ENCODE peak calls at places on chromosomes 4 and X, in five cellular contexts. One of them, this sample, is unnamed.

GRCh38 chr4:158826882-158827281 is 58.1 kb downstream of the FNIP2 start:
- DNase-seq in SK-N-SH: no peak
- DNase-seq in fibroblast of lung: peak
- DNase-seq in astrocyte: peak
- DNase-seq in omental fat pad: no peak
- DNase-seq in this sample: no peak

GRCh38 chr4:186570193-186570996 is 15.0 kb upstream of the MTNR1A start:
- DNase-seq in SK-N-SH: no peak
- DNase-seq in fibroblast of lung: peak
- DNase-seq in astrocyte: peak
- DNase-seq in omental fat pad: no peak
- DNase-seq in this sample: peak

GRCh38 chrX:80120335-80120734 is 105.8 kb downstream of the TBX22 start:
- DNase-seq in SK-N-SH: no peak
- DNase-seq in fibroblast of lung: no peak
- DNase-seq in astrocyte: no peak
- DNase-seq in omental fat pad: no peak
- DNase-seq in this sample: no peak

GRCh38 chr4:21882050-21882839 is 66.3 kb downstream of the KCNIP4 start:
- DNase-seq in SK-N-SH: no peak
- DNase-seq in fibroblast of lung: peak
- DNase-seq in astrocyte: peak
- DNase-seq in omental fat pad: no peak
- DNase-seq in this sample: peak

GRCh38 chr4:186900232-186900900 is 176.7 kb upstream of the FAT1 start:
- DNase-seq in SK-N-SH: no peak
- DNase-seq in fibroblast of lung: peak
- DNase-seq in astrocyte: peak
- DNase-seq in omental fat pad: no peak
- DNase-seq in this sample: peak

GRCh38 chrX:69615779-69616519 is at the start of gene EDA:
- DNase-seq in SK-N-SH: peak
- DNase-seq in fibroblast of lung: peak
- DNase-seq in astrocyte: peak
- DNase-seq in omental fat pad: peak
- DNase-seq in this sample: peak

GRCh38 chr4:144709793-144710525 is 64.0 kb downstream of the HHIP start:
- DNase-seq in SK-N-SH: no peak
- DNase-seq in fibroblast of lung: peak
- DNase-seq in astrocyte: peak
- DNase-seq in omental fat pad: no peak
- DNase-seq in this sample: peak

GRCh38 chr4:1500231-1500965 is 94.2 kb upstream of the NKX1-1 start:
- DNase-seq in SK-N-SH: peak
- DNase-seq in fibroblast of lung: no peak
- DNase-seq in astrocyte: no peak
- DNase-seq in omental fat pad: no peak
- DNase-seq in this sample: no peak

GRCh38 chrX:118773782-118774181 is 46.4 kb downstream of the IL13RA1 start:
- DNase-seq in SK-N-SH: no peak
- DNase-seq in fibroblast of lung: no peak
- DNase-seq in astrocyte: no peak
- DNase-seq in omental fat pad: no peak
- DNase-seq in this sample: no peak

GRCh38 chrX:139566981-139567380 is 36.4 kb downstream of the F9 start:
- DNase-seq in SK-N-SH: no peak
- DNase-seq in fibroblast of lung: no peak
- DNase-seq in astrocyte: no peak
- DNase-seq in omental fat pad: no peak
- DNase-seq in this sample: no peak

GRCh38 chr4:113248320-113248719 is 198.9 kb downstream of the ANK2 start:
- DNase-seq in SK-N-SH: no peak
- DNase-seq in fibroblast of lung: no peak
- DNase-seq in astrocyte: no peak
- DNase-seq in omental fat pad: no peak
- DNase-seq in this sample: no peak

GRCh38 chr4:128525387-128525786 is 237.8 kb upstream of the PGRMC2 start:
- DNase-seq in SK-N-SH: no peak
- DNase-seq in fibroblast of lung: peak
- DNase-seq in astrocyte: peak
- DNase-seq in omental fat pad: no peak
- DNase-seq in this sample: no peak

GRCh38 chrX:72604112-72604511 is 31.5 kb upstream of the HDAC8 start:
- DNase-seq in SK-N-SH: no peak
- DNase-seq in fibroblast of lung: no peak
- DNase-seq in astrocyte: no peak
- DNase-seq in omental fat pad: no peak
- DNase-seq in this sample: no peak

GRCh38 chrX:72604705-72605104 is 32.1 kb upstream of the HDAC8 start:
- DNase-seq in SK-N-SH: no peak
- DNase-seq in fibroblast of lung: no peak
- DNase-seq in astrocyte: no peak
- DNase-seq in omental fat pad: no peak
- DNase-seq in this sample: no peak

GRCh38 chrX:72609313-72609712 is 36.7 kb upstream of the HDAC8 start:
- DNase-seq in SK-N-SH: no peak
- DNase-seq in fibroblast of lung: no peak
- DNase-seq in astrocyte: no peak
- DNase-seq in omental fat pad: no peak
- DNase-seq in this sample: no peak
- TF ChIP-seq CTCF in SK-N-SH: peak
- TF ChIP-seq CTCF in fibroblast of lung: peak
- TF ChIP-seq CTCF in astrocyte: no peak
- TF ChIP-seq CTCF in omental fat pad: no peak
- TF ChIP-seq CTCF in this sample: peak

GRCh38 chr4:181939199-181939945 is 303.8 kb upstream of the TENM3 start:
- DNase-seq in SK-N-SH: no peak
- DNase-seq in fibroblast of lung: peak
- DNase-seq in astrocyte: peak
- DNase-seq in omental fat pad: no peak
- DNase-seq in this sample: peak
- TF ChIP-seq CTCF in SK-N-SH: no peak
- TF ChIP-seq CTCF in fibroblast of lung: no peak
- TF ChIP-seq CTCF in astrocyte: no peak
- TF ChIP-seq CTCF in omental fat pad: no peak
- TF ChIP-seq CTCF in this sample: peak

DNA sequence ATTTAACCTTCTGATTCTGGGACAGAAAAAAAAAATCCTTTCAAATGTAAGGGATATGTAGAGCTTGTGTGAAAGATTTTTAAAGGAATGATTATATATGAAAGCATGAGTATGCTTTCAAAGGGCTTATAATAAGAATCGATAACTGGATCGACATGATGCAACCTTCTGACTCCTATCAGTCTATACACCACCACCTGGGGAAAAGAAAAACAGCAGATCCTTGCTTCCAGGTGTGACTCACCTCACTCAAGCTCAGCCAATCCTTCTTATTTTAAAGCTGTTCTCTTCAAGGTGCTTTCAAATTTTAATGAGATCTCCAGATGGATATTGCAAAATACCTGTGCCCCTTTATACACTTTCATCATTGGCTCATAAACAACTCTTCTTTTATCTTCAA is 102.1 kb upstream of the EDNRA start:
- DNase-seq in SK-N-SH: no peak
- DNase-seq in fibroblast of lung: no peak
- DNase-seq in astrocyte: no peak
- DNase-seq in omental fat pad: no peak
- DNase-seq in this sample: no peak
- TF ChIP-seq CTCF in SK-N-SH: no peak
- TF ChIP-seq CTCF in fibroblast of lung: no peak
- TF ChIP-seq CTCF in astrocyte: no peak
- TF ChIP-seq CTCF in omental fat pad: no peak
- TF ChIP-seq CTCF in this sample: no peak

GRCh38 chr4:26080876-26081628 is 167.0 kb downstream of the SMIM20 start:
- DNase-seq in SK-N-SH: no peak
- DNase-seq in fibroblast of lung: no peak
- DNase-seq in astrocyte: no peak
- DNase-seq in omental fat pad: no peak
- DNase-seq in this sample: no peak

GRCh38 chr4:26084414-26084813 is 170.4 kb downstream of the SMIM20 start:
- DNase-seq in SK-N-SH: no peak
- DNase-seq in fibroblast of lung: no peak
- DNase-seq in astrocyte: no peak
- DNase-seq in omental fat pad: no peak
- DNase-seq in this sample: no peak

GRCh38 chr4:26081795-26082498 is 167.9 kb downstream of the SMIM20 start:
- DNase-seq in SK-N-SH: no peak
- DNase-seq in fibroblast of lung: peak
- DNase-seq in astrocyte: peak
- DNase-seq in omental fat pad: no peak
- DNase-seq in this sample: peak

GRCh38 chr4:26083987-26084386 is 170.0 kb downstream of the SMIM20 start:
- DNase-seq in SK-N-SH: no peak
- DNase-seq in fibroblast of lung: peak
- DNase-seq in astrocyte: peak
- DNase-seq in omental fat pad: no peak
- DNase-seq in this sample: peak

DNA sequence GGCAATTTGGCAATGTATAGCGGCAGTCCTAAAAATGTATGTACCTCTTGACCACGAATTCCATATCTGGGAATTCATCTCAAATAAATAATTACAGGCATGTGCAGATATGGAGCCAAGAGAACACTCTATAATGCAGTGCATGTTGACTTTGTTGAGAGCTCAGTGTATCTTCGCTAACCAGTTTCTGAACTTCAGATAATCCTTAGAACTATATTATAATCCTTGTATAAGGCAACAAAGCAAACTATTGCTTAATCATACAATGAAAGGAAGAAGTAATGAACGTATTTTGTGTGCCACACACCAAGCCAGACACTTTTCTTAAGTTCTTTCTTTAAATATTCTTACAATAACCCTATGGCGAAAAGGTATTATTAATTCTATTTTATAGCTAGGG is 168.5 kb downstream of the SMIM20 start:
- DNase-seq in SK-N-SH: no peak
- DNase-seq in fibroblast of lung: no peak
- DNase-seq in astrocyte: no peak
- DNase-seq in omental fat pad: no peak
- DNase-seq in this sample: no peak
- TF ChIP-seq CTCF in SK-N-SH: no peak
- TF ChIP-seq CTCF in fibroblast of lung: no peak
- TF ChIP-seq CTCF in astrocyte: no peak
- TF ChIP-seq CTCF in omental fat pad: no peak
- TF ChIP-seq CTCF in this sample: no peak

GRCh38 chr4:165754664-165755063 is 118.4 kb upstream of the TLL1 start:
- DNase-seq in SK-N-SH: no peak
- DNase-seq in fibroblast of lung: no peak
- DNase-seq in astrocyte: no peak
- DNase-seq in omental fat pad: no peak
- DNase-seq in this sample: no peak
- TF ChIP-seq CTCF in SK-N-SH: no peak
- TF ChIP-seq CTCF in fibroblast of lung: no peak
- TF ChIP-seq CTCF in astrocyte: no peak
- TF ChIP-seq CTCF in omental fat pad: no peak
- TF ChIP-seq CTCF in this sample: no peak

GRCh38 chr4:176053785-176054184 is 11.9 kb upstream of the WDR17 start:
- DNase-seq in SK-N-SH: no peak
- DNase-seq in fibroblast of lung: no peak
- DNase-seq in astrocyte: no peak
- DNase-seq in omental fat pad: no peak
- DNase-seq in this sample: no peak

GRCh38 chr4:176052744-176053143 is 12.9 kb upstream of the WDR17 start:
- DNase-seq in SK-N-SH: no peak
- DNase-seq in fibroblast of lung: no peak
- DNase-seq in astrocyte: no peak
- DNase-seq in omental fat pad: no peak
- DNase-seq in this sample: no peak

GRCh38 chr4:176054942-176055341 is 10.7 kb upstream of the WDR17 start:
- DNase-seq in SK-N-SH: no peak
- DNase-seq in fibroblast of lung: no peak
- DNase-seq in astrocyte: no peak
- DNase-seq in omental fat pad: no peak
- DNase-seq in this sample: no peak
- TF ChIP-seq CTCF in SK-N-SH: peak
- TF ChIP-seq CTCF in fibroblast of lung: peak
- TF ChIP-seq CTCF in astrocyte: no peak
- TF ChIP-seq CTCF in omental fat pad: no peak
- TF ChIP-seq CTCF in this sample: peak

GRCh38 chrX:13689519-13690211 is 737 bp downstream of the RAB9A start:
- DNase-seq in SK-N-SH: no peak
- DNase-seq in fibroblast of lung: peak
- DNase-seq in astrocyte: peak
- DNase-seq in omental fat pad: no peak
- DNase-seq in this sample: no peak

GRCh38 chrX:13691845-13692334 is 3.0 kb downstream of the RAB9A start:
- DNase-seq in SK-N-SH: no peak
- DNase-seq in fibroblast of lung: peak
- DNase-seq in astrocyte: peak
- DNase-seq in omental fat pad: no peak
- DNase-seq in this sample: no peak

GRCh38 chrX:13692771-13693231 is 3.9 kb downstream of the RAB9A start:
- DNase-seq in SK-N-SH: no peak
- DNase-seq in fibroblast of lung: peak
- DNase-seq in astrocyte: peak
- DNase-seq in omental fat pad: no peak
- DNase-seq in this sample: no peak

GRCh38 chrX:13688772-13689518 is at the start of gene RAB9A:
- DNase-seq in SK-N-SH: peak
- DNase-seq in fibroblast of lung: peak
- DNase-seq in astrocyte: peak
- DNase-seq in omental fat pad: peak
- DNase-seq in this sample: peak

GRCh38 chrX:13690836-13691235 is 1.9 kb downstream of the RAB9A start:
- DNase-seq in SK-N-SH: no peak
- DNase-seq in fibroblast of lung: no peak
- DNase-seq in astrocyte: no peak
- DNase-seq in omental fat pad: no peak
- DNase-seq in this sample: no peak
- TF ChIP-seq CTCF in SK-N-SH: no peak
- TF ChIP-seq CTCF in fibroblast of lung: no peak
- TF ChIP-seq CTCF in astrocyte: no peak
- TF ChIP-seq CTCF in omental fat pad: no peak
- TF ChIP-seq CTCF in this sample: peak

This sample was measured in HFFc6.